ENCODE peak calls at places on chromosomes 16 and 17, in eight cellular contexts. I is hippocampal formation; N is NCI-H1048; P is GDM1; B is Calu3; O is mesothelial cell of epicardium; L is SHP77; X is stimulated activated CD4-positive, alpha-beta T cell treated with anti-CD3 and anti-CD28 coated beads, Interleukin-2, amount 100 ng/mL, for 24 hours. M is an unnamed sample.

GRCh38 chr17:41792835-41793748 is 6.6 kb upstream of the JUP start:
- DNase-seq in P (peak), X (no peak), L (peak), B (peak), N (no peak), O (no peak), I (no peak), M (no peak)

GRCh38 chr16:69906838-69907301 is 44.3 kb upstream of the CLEC18A start:
- DNase-seq in O (no peak), L (no peak), N (no peak), X (no peak), I (no peak), B (no peak), P (no peak), M (no peak)

GRCh38 chr17:64004903-64005733 is 7.0 kb downstream of the PRR29 start:
- DNase-seq in L (no peak), B (no peak), P (no peak), X (no peak), I (no peak), N (no peak), O (peak), M (no peak)

GRCh38 chr16:66604376-66605176 is at the start of gene CMTM3:
- DNase-seq in P (peak), X (peak), I (peak), O (peak), N (peak), L (peak), B (peak), M (peak)

GRCh38 chr17:67059372-67059771 is 15.0 kb downstream of the CACNG1 start:
- DNase-seq in P (no peak), I (no peak), B (no peak), O (no peak), N (no peak), L (no peak), X (no peak), M (no peak)

GRCh38 chr17:63930951-63931575 is 1.1 kb downstream of the CD79B start:
- DNase-seq in X (peak), B (no peak), N (no peak), P (peak), I (no peak), O (no peak), L (no peak), M (peak)

GRCh38 chr17:67570797-67571196 is 146.9 kb upstream of the NOL11 start:
- DNase-seq in L (no peak), I (no peak), P (no peak), N (no peak), O (no peak), B (no peak), X (no peak), M (no peak)

GRCh38 chr16:75244844-75245758 is 6.3 kb downstream of the BCAR1 start:
- DNase-seq in B (peak), P (no peak), O (peak), I (peak), N (no peak), L (no peak), X (no peak), M (no peak)

GRCh38 chr17:30808785-30809286 is 15.7 kb downstream of the CRLF3 start:
- DNase-seq in O (no peak), I (no peak), N (no peak), X (no peak), B (no peak), L (no peak), P (peak), M (peak)

GRCh38 chr17:82879241-82879640 is 39.4 kb upstream of the ZNF750 start:
- DNase-seq in O (no peak), X (no peak), P (no peak), L (no peak), N (no peak), I (no peak), B (no peak), M (no peak)

GRCh38 chr16:50696575-50697420 is 3.4 kb downstream of the NOD2 start:
- DNase-seq in X (peak), P (no peak), N (no peak), L (peak), O (no peak), B (peak), I (no peak), M (peak)

GRCh38 chr17:6713918-6714271 is 726 bp upstream of the SLC13A5 start:
- DNase-seq in B (no peak), X (no peak), L (no peak), O (no peak), I (no peak), N (no peak), P (no peak), M (no peak)

GRCh38 chr16:18839555-18839954 is 38.2 kb upstream of the ARL6IP1 start:
- DNase-seq in N (no peak), O (no peak), L (no peak), P (no peak), X (no peak), I (no peak), B (no peak), M (no peak)

GRCh38 chr16:56425439-56425832 is at the start of gene AMFR:
- DNase-seq in X (peak), N (no peak), B (peak), O (peak), L (peak), P (peak), I (peak), M (peak)

GRCh38 chr17:11598274-11599221 is at the start of gene DNAH9:
- DNase-seq in N (peak), X (peak), P (no peak), I (peak), B (peak), L (peak), O (peak), M (no peak)

GRCh38 chr17:30091771-30092170 is 24.8 kb upstream of the NSRP1 start:
- DNase-seq in X (no peak), L (no peak), O (no peak), I (no peak), P (no peak), N (no peak), B (no peak), M (no peak)

GRCh38 chr17:76735006-76735405 is 2.1 kb downstream of the SRSF2 start:
- DNase-seq in O (no peak), B (no peak), L (no peak), X (no peak), N (no peak), P (no peak), I (no peak), M (no peak)

GRCh38 chr16:85459529-85460251 is 153.4 kb upstream of the GSE1 start:
- DNase-seq in L (no peak), X (no peak), N (no peak), P (no peak), I (no peak), B (no peak), O (no peak), M (no peak)

GRCh38 chr16:68640972-68641371 is 4.1 kb upstream of the CDH3 start:
- DNase-seq in L (no peak), O (no peak), X (no peak), N (no peak), B (peak), I (no peak), P (no peak), M (no peak)

GRCh38 chr17:32396343-32396742 is 46.4 kb downstream of the ZNF207 start:
- DNase-seq in X (no peak), N (no peak), L (no peak), I (no peak), O (no peak), P (no peak), B (no peak), M (no peak)

GRCh38 chr17:80927791-80928216 is 63.8 kb upstream of the CHMP6 start:
- DNase-seq in L (no peak), I (no peak), P (no peak), X (no peak), O (no peak), B (no peak), N (no peak), M (no peak)

GRCh38 chr16:84505249-84506156 is 1.0 kb upstream of the MEAK7 start:
- DNase-seq in X (no peak), N (no peak), O (no peak), P (no peak), B (no peak), L (no peak), I (no peak), M (no peak)

GRCh38 chr17:14886200-14886739 is 378.9 kb downstream of the PMP22 start:
- DNase-seq in B (no peak), O (no peak), X (no peak), I (no peak), P (no peak), L (no peak), N (no peak), M (no peak)

GRCh38 chr17:9816472-9816871 is 5.4 kb downstream of the GSG1L2 start:
- DNase-seq in O (no peak), P (no peak), B (no peak), I (no peak), N (no peak), L (no peak), X (no peak), M (no peak)

GRCh38 chr17:50532452-50533024 is at the start of gene EPN3:
- DNase-seq in B (peak), L (no peak), O (peak), X (no peak), N (no peak), P (no peak), I (no peak), M (no peak)

GRCh38 chr17:82212331-82213250 is at the start of gene CCDC57:
- DNase-seq in L (peak), O (peak), I (peak), B (peak), N (peak), P (peak), X (peak), M (peak)

GRCh38 chr17:21174719-21175118 is 39.2 kb downstream of the TMEM11 start:
- DNase-seq in X (no peak), N (no peak), P (no peak), O (no peak), B (no peak), I (no peak), L (no peak), M (no peak)

GRCh38 chr17:58156839-58157803 is 8.9 kb downstream of the OR4D1 start:
- DNase-seq in L (no peak), P (no peak), I (no peak), X (peak), B (no peak), N (no peak), O (no peak), M (peak)